ENCODE peak calls at places on chromosome 16, in four cellular contexts. One of them, this sample, is unnamed.

GRCh38 chr16:67016681-67017450 is 12.1 kb upstream of the CBFB start:
- DNase-seq in GM12878: no peak
- DNase-seq in K562: no peak
- DNase-seq in HL-60: no peak
- DNase-seq in this sample: no peak

GRCh38 chr16:25433388-25433787 is 175.7 kb upstream of the ZKSCAN2 start:
- DNase-seq in GM12878: no peak
- DNase-seq in K562: no peak
- DNase-seq in HL-60: no peak
- DNase-seq in this sample: no peak

GRCh38 chr16:7086842-7087616 is 245.6 kb upstream of the RBFOX1 start:
- DNase-seq in GM12878: no peak
- DNase-seq in K562: no peak
- DNase-seq in HL-60: no peak
- DNase-seq in this sample: no peak

GRCh38 chr16:49608095-49608494 is 234.5 kb downstream of the C16orf78 start:
- DNase-seq in GM12878: no peak
- DNase-seq in K562: no peak
- DNase-seq in HL-60: no peak
- DNase-seq in this sample: no peak

GRCh38 chr16:79659352-79659751 is 58.8 kb upstream of the MAF start:
- DNase-seq in GM12878: no peak
- DNase-seq in K562: no peak
- DNase-seq in HL-60: no peak
- DNase-seq in this sample: no peak

GRCh38 chr16:75065808-75066149 is 50.8 kb downstream of the LDHD start:
- DNase-seq in GM12878: no peak
- DNase-seq in K562: no peak
- DNase-seq in HL-60: no peak
- DNase-seq in this sample: no peak

GRCh38 chr16:49345829-49346228 is 27.8 kb upstream of the C16orf78 start:
- DNase-seq in GM12878: no peak
- DNase-seq in K562: no peak
- DNase-seq in HL-60: no peak
- DNase-seq in this sample: no peak

GRCh38 chr16:86368261-86368660 is 142.1 kb upstream of the FOXF1 start:
- DNase-seq in GM12878: no peak
- DNase-seq in K562: no peak
- DNase-seq in HL-60: no peak
- DNase-seq in this sample: no peak

GRCh38 chr16:66658143-66658859 is 38.2 kb downstream of the CMTM4 start:
- DNase-seq in GM12878: no peak
- DNase-seq in K562: no peak
- DNase-seq in HL-60: no peak
- DNase-seq in this sample: no peak

GRCh38 chr16:86396318-86396882 is 113.9 kb upstream of the FOXF1 start:
- DNase-seq in GM12878: no peak
- DNase-seq in K562: no peak
- DNase-seq in HL-60: no peak
- DNase-seq in this sample: no peak

GRCh38 chr16:30041841-30042240 is 10.8 kb upstream of the TLCD3B start:
- DNase-seq in GM12878: no peak
- DNase-seq in K562: no peak
- DNase-seq in HL-60: no peak
- DNase-seq in this sample: no peak

GRCh38 chr16:13421726-13422125 is 498.2 kb upstream of the ERCC4 start:
- DNase-seq in GM12878: no peak
- DNase-seq in K562: no peak
- DNase-seq in HL-60: no peak
- DNase-seq in this sample: no peak

GRCh38 chr16:4884972-4885874 is 37.9 kb downstream of the UBN1 start:
- DNase-seq in GM12878: no peak
- DNase-seq in K562: no peak
- DNase-seq in HL-60: no peak
- DNase-seq in this sample: no peak

GRCh38 chr16:81238296-81239011 is at the start of gene BCO1:
- DNase-seq in GM12878: no peak
- DNase-seq in K562: no peak
- DNase-seq in HL-60: no peak
- DNase-seq in this sample: no peak

GRCh38 chr16:49602201-49603041 is 228.8 kb downstream of the C16orf78 start:
- DNase-seq in GM12878: no peak
- DNase-seq in K562: no peak
- DNase-seq in HL-60: no peak
- DNase-seq in this sample: no peak

GRCh38 chr16:86709902-86710601 is 131.7 kb downstream of the FOXL1 start:
- DNase-seq in GM12878: no peak
- DNase-seq in K562: no peak
- DNase-seq in HL-60: no peak
- DNase-seq in this sample: no peak

GRCh38 chr16:12091569-12092346 is 115.2 kb downstream of the SNX29 start:
- DNase-seq in GM12878: no peak
- DNase-seq in K562: no peak
- DNase-seq in HL-60: no peak
- DNase-seq in this sample: no peak

GRCh38 chr16:12086861-12087260 is 110.3 kb downstream of the SNX29 start:
- DNase-seq in GM12878: no peak
- DNase-seq in K562: no peak
- DNase-seq in HL-60: no peak
- DNase-seq in this sample: no peak

GRCh38 chr16:12087901-12088364 is 111.4 kb downstream of the SNX29 start:
- DNase-seq in GM12878: no peak
- DNase-seq in K562: no peak
- DNase-seq in HL-60: no peak
- DNase-seq in this sample: no peak

GRCh38 chr16:12090162-12090552 is 113.6 kb downstream of the SNX29 start:
- DNase-seq in GM12878: no peak
- DNase-seq in K562: no peak
- DNase-seq in HL-60: no peak
- DNase-seq in this sample: no peak

DNA sequence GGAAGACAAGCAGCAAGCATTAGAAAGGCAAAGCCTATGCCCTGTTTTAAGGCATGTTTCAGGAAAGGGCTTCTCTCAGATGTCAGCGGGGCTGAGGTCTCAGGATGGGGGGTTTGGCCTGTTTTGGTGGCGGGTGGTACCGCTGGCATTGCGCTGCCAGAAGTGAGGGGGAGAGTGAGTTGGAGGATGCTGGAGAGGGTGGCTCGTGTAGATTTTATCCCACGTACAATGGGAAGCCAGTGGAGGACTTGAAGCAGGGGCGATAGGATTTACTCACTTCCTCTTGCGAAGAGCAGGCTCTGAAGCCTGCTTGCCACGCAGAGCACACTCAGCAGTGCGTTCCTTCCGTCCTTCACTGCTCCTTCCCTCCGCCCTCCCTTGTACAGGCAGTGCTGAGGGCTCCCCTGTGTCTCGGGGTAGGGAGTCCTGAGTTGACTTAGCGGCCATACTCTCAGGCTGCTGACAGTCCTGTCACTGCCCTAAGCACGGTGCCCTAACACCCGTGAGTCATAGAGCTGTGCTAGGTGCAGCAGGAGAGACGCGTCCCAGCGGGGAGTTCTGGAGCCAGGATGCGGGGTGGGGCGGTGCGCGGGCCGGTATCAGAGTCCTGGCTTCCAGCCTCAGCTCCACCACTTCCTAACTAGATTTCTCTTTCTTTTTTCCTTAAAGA is 113.1 kb downstream of the SNX29 start:
- DNase-seq in GM12878: no peak
- DNase-seq in K562: peak; percentile 45
- DNase-seq in HL-60: peak; percentile 51
- DNase-seq in this sample: peak; percentile 57
- TF ChIP-seq SPI1 in GM12878: peak; percentile 88
- TF ChIP-seq SPI1 in K562: peak; percentile 86
- TF ChIP-seq SPI1 in HL-60: peak; percentile 89
- TF ChIP-seq SPI1 in this sample: peak; percentile 96

GRCh38 chr16:69885722-69886121 is 65.4 kb upstream of the CLEC18A start:
- DNase-seq in GM12878: no peak
- DNase-seq in K562: no peak
- DNase-seq in HL-60: no peak
- DNase-seq in this sample: no peak

GRCh38 chr16:69886726-69887125 is 64.4 kb upstream of the CLEC18A start:
- DNase-seq in GM12878: no peak
- DNase-seq in K562: no peak
- DNase-seq in HL-60: no peak
- DNase-seq in this sample: no peak

GRCh38 chr16:69880640-69881133 is 70.4 kb upstream of the CLEC18A start:
- DNase-seq in GM12878: no peak
- DNase-seq in K562: no peak
- DNase-seq in HL-60: no peak
- DNase-seq in this sample: no peak

GRCh38 chr16:69883744-69884143 is 67.4 kb upstream of the CLEC18A start:
- DNase-seq in GM12878: no peak
- DNase-seq in K562: no peak
- DNase-seq in HL-60: no peak
- DNase-seq in this sample: no peak

GRCh38 chr16:69881141-69881540 is 70.0 kb upstream of the CLEC18A start:
- DNase-seq in GM12878: no peak
- DNase-seq in K562: no peak
- DNase-seq in HL-60: no peak
- DNase-seq in this sample: no peak
- TF ChIP-seq SPI1 in GM12878: no peak
- TF ChIP-seq SPI1 in K562: no peak
- TF ChIP-seq SPI1 in HL-60: no peak
- TF ChIP-seq SPI1 in this sample: no peak

GRCh38 chr16:21150375-21151001 is at the start of gene DNAH3:
- DNase-seq in GM12878: no peak
- DNase-seq in K562: peak; percentile 14
- DNase-seq in HL-60: no peak
- DNase-seq in this sample: no peak
- TF ChIP-seq SPI1 in GM12878: no peak
- TF ChIP-seq SPI1 in K562: no peak
- TF ChIP-seq SPI1 in HL-60: no peak
- TF ChIP-seq SPI1 in this sample: no peak

DNA sequence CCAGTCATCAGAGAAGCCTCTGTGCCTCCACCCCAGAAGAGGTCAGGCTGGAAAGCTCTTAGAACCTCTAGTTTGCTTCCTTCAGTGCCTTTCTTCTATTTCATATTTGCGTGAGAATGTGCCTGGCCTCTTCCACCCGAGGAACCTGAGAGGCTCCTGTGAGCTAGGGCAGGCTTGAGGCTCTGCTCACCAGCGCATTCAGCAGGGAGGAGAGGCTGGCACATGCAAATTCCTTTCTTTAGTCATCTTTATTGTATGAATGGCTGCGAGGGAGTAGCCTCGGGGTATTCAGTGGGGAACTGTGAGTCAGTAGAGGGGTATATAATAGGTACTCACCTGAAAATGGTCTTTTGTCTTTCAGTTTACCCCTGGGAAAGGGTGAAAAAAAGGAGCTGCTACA is 268.3 kb downstream of the ABCC12 start:
- DNase-seq in GM12878: no peak
- DNase-seq in K562: no peak
- DNase-seq in HL-60: no peak
- DNase-seq in this sample: no peak
- TF ChIP-seq SPI1 in GM12878: no peak
- TF ChIP-seq SPI1 in K562: no peak
- TF ChIP-seq SPI1 in HL-60: no peak
- TF ChIP-seq SPI1 in this sample: no peak

This sample was measured in GM12891.